ENCODE peak calls at places on chromosomes 12 and 14, in six cellular contexts. M, P, K, V, A and N are unnamed samples.

GRCh38 chr12:101759396-101760047 is 20.3 kb upstream of the SYCP3 start:
- DNase-seq in M (peak; percentile 59), P (peak; percentile 13), K (no peak), V (peak; percentile 55), A (peak; percentile 39), N (peak; percentile 38)

GRCh38 chr12:31629756-31630732 is 29.4 kb upstream of the ETFBKMT start:
- DNase-seq in M (no peak), P (no peak), K (no peak), V (peak; percentile 17), A (no peak), N (no peak)

GRCh38 chr12:1250641-1251040 is 259.6 kb downstream of the ERC1 start:
- DNase-seq in M (peak; percentile 8), P (no peak), K (no peak), V (no peak), A (no peak), N (no peak)

GRCh38 chr12:95763809-95764253 is 26.7 kb downstream of the NTN4 start:
- DNase-seq in M (no peak), P (peak; percentile 52), K (no peak), V (no peak), A (peak; percentile 48), N (no peak)

GRCh38 chr12:52817699-52818238 is 3.9 kb upstream of the KRT4 start:
- DNase-seq in M (no peak), P (no peak), K (no peak), V (no peak), A (no peak), N (no peak)

GRCh38 chr12:131622422-131622955 is 88.4 kb upstream of the SFSWAP start:
- DNase-seq in M (no peak), P (no peak), K (no peak), V (no peak), A (no peak), N (no peak)

GRCh38 chr12:97426485-97427116 is 36.0 kb upstream of the RMST start:
- DNase-seq in M (no peak), P (no peak), K (peak; percentile 47), V (no peak), A (no peak), N (no peak)

GRCh38 chr14:51534623-51535022 is 117.1 kb upstream of the FRMD6 start:
- DNase-seq in M (no peak), P (peak; percentile 71), K (no peak), V (no peak), A (peak; percentile 95), N (no peak)

GRCh38 chr14:76304536-76305473 is 71.1 kb upstream of the ESRRB start:
- DNase-seq in M (no peak), P (no peak), K (peak; percentile 27), V (no peak), A (no peak), N (no peak)

GRCh38 chr12:4172999-4173398 is 100.6 kb upstream of the CCND2 start:
- DNase-seq in M (no peak), P (no peak), K (peak; percentile 33), V (no peak), A (no peak), N (no peak)

GRCh38 chr12:19165446-19165845 is 35.9 kb downstream of the PLEKHA5 start:
- DNase-seq in M (no peak), P (no peak), K (no peak), V (no peak), A (no peak), N (peak; percentile 65)

GRCh38 chr12:71456990-71457389 is 17.4 kb downstream of the LGR5 start:
- DNase-seq in M (no peak), P (no peak), K (no peak), V (no peak), A (no peak), N (no peak)

GRCh38 chr12:113040722-113041168 is 15.8 kb upstream of the DTX1 start:
- DNase-seq in M (no peak), P (peak; percentile 59), K (no peak), V (no peak), A (peak; percentile 32), N (no peak)

GRCh38 chr12:122856999-122857671 is 21.9 kb downstream of the HIP1R start:
- DNase-seq in M (peak; percentile 80), P (no peak), K (no peak), V (no peak), A (peak; percentile 59), N (no peak)

GRCh38 chr12:32482226-32482625 is 82.9 kb downstream of the FGD4 start:
- DNase-seq in M (no peak), P (no peak), K (no peak), V (no peak), A (no peak), N (no peak)

GRCh38 chr14:64294672-64295413 is 672 bp upstream of the ESR2 start:
- DNase-seq in M (peak; percentile 75), P (peak; percentile 38), K (peak; percentile 97), V (peak; percentile 73), A (peak; percentile 33), N (peak; percentile 86)

GRCh38 chr14:24335461-24336146 is 733 bp upstream of the ADCY4 start:
- DNase-seq in M (peak; percentile 32), P (no peak), K (no peak), V (no peak), A (no peak), N (no peak)

GRCh38 chr12:4797096-4797495 is 76.9 kb downstream of the GALNT8 start:
- DNase-seq in M (no peak), P (no peak), K (no peak), V (no peak), A (no peak), N (no peak)

GRCh38 chr12:91370086-91370868 is 187.7 kb upstream of the DCN start:
- DNase-seq in M (no peak), P (no peak), K (no peak), V (no peak), A (no peak), N (no peak)

GRCh38 chr12:24015771-24016170 is 66.3 kb upstream of the SOX5 start:
- DNase-seq in M (no peak), P (no peak), K (no peak), V (no peak), A (no peak), N (no peak)

GRCh38 chr14:77083082-77083481 is 15.0 kb upstream of the CIPC start:
- DNase-seq in M (no peak), P (no peak), K (no peak), V (no peak), A (no peak), N (no peak)

GRCh38 chr12:80909370-80909769 is 28.4 kb downstream of the LIN7A start:
- DNase-seq in M (no peak), P (no peak), K (no peak), V (no peak), A (no peak), N (no peak)

GRCh38 chr14:54223978-54224377 is 172.8 kb upstream of the CDKN3 start:
- DNase-seq in M (no peak), P (no peak), K (no peak), V (no peak), A (no peak), N (no peak)

GRCh38 chr14:72610096-72610830 is 283.6 kb downstream of the DPF3 start:
- DNase-seq in M (no peak), P (no peak), K (peak; percentile 8), V (no peak), A (no peak), N (no peak)

GRCh38 chr14:101082036-101082435 is 178.5 kb upstream of the RTL1 start:
- DNase-seq in M (no peak), P (no peak), K (no peak), V (no peak), A (no peak), N (no peak)

DNA sequence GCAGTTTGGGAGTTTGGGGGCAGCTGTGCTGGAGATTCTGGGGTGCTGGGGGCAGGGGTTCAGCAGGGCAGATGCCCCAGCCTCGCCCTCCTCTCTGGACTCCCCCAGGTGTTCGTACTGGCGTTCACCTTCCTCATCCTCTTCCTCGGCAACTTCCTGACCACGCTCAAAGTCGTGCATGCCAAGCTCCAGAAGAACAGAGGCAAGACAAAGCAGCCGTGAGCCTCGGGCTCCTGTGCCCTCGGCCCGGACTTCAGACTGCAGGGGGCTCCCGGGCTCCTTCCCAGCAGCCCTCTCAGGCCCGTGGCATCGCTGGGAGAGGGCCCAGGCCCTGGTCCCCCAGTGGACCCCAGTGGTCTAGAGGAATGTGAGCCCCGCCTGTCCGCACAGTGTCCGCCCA is 18.0 kb downstream of the RHOF start:
- DNase-seq in M (no peak), P (no peak), K (no peak), V (no peak), A (no peak), N (no peak)
- TF ChIP-seq JUND in M (no peak), P (no peak), K (no peak), V (no peak), A (no peak), N (no peak)

DNA sequence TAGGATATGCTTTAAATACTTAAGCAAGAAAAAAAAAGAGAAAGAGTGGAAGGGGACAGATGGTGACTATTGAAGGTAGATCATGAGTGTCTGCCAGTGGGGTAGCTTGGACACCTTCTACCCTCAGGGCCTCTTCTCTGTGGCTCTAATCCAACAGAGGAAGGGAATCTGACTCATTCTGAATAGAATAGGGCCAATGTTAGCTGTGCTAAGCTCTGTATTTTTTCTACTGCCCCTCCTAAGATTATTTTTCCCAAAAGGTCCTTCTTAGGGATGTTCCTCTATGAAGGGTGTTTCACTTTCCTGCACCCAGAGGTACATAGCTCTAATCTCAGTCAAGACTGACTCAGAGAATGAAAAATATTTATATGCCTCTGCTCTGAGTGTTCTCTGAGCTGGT is 25.6 kb downstream of the UNC79 start:
- DNase-seq in M (no peak), P (no peak), K (no peak), V (no peak), A (no peak), N (no peak)
- TF ChIP-seq JUND in M (no peak), P (no peak), K (no peak), V (no peak), A (no peak), N (no peak)

GRCh38 chr14:48943913-48944312 is 642.3 kb downstream of the RPS29 start:
- DNase-seq in M (no peak), P (no peak), K (no peak), V (no peak), A (no peak), N (no peak)
- TF ChIP-seq JUND in M (no peak), P (no peak), K (no peak), V (no peak), A (no peak), N (no peak)

DNA sequence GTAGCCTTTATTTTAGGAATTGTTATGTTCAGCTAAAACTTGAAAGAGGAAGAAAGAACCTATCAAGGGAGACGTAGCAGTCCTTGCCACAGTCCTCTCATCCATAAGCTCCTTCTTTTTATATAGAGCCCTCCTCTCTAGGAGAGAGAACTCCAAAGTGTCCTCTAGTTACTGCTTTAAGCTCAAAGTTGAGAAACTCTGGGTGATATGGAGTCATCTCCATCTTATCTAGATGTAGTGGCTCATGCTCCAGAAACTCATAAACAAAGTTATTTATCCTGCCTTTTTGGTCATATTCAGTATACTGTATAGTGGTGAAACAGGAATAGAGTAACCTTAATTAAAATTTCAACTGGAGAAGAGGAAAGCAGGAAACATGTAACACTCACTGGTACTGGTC is 90.4 kb upstream of the ATF7IP start:
- DNase-seq in M (no peak), P (no peak), K (no peak), V (no peak), A (no peak), N (no peak)
- TF ChIP-seq JUND in M (no peak), P (no peak), K (no peak), V (no peak), A (no peak), N (no peak)